ENCODE peak calls at places on chromosomes 16 and 17, in six cellular contexts. Q is activated CD4-positive, alpha-beta T cell treated with anti-CD3 and anti-CD28 coated beads for 36 hours; Y is upper lobe of right lung; D is stimulated activated naive CD8-positive, alpha-beta T cell treated with anti-CD3 and anti-CD28 coated beads, Interleukin-15, Interleukin-2, amounts not matched to agents 100 U/mL and 50 U/mL, for 24 hours; M is PC-3; V is IMR-90. S is an unnamed sample.

GRCh38 chr17:10631048-10631700 is 25.9 kb downstream of the MYH3 start:
- ATAC-seq in Q (no peak), M (peak), D (no peak), Y (peak), V (peak), S (no peak)

GRCh38 chr17:48892940-48893645 is 506 bp downstream of the ATP5MC1 start:
- ATAC-seq in V (no peak), Q (no peak), D (no peak), Y (no peak), M (no peak), S (no peak)

GRCh38 chr16:78815713-78816112 is 716.3 kb downstream of the WWOX start:
- ATAC-seq in Q (no peak), Y (peak), V (no peak), D (no peak), M (no peak), S (no peak)

GRCh38 chr17:1362964-1363363 is 37.1 kb downstream of the YWHAE start:
- ATAC-seq in Q (peak), M (no peak), Y (peak), D (peak), V (no peak), S (peak)

GRCh38 chr17:7440823-7441174 is 1.5 kb downstream of the FGF11 start:
- ATAC-seq in Q (no peak), M (peak), V (no peak), Y (no peak), D (no peak), S (no peak)

GRCh38 chr16:88429387-88430184 is 23.5 kb upstream of the ZFPM1 start:
- ATAC-seq in D (no peak), M (no peak), Q (no peak), V (no peak), Y (no peak), S (no peak)

GRCh38 chr16:2584742-2585650 is 47.2 kb downstream of the PDPK1 start:
- ATAC-seq in Y (peak), M (no peak), V (peak), D (no peak), Q (no peak), S (no peak)

GRCh38 chr17:75856062-75856681 is 1.0 kb upstream of the WBP2 start:
- ATAC-seq in D (no peak), M (no peak), V (no peak), Q (peak), Y (no peak), S (no peak)

GRCh38 chr17:50871369-50871768 is 5.2 kb upstream of the TOB1 start:
- ATAC-seq in Q (no peak), Y (no peak), M (no peak), V (no peak), D (peak), S (no peak)

GRCh38 chr16:80591071-80591935 is 50.5 kb downstream of the DYNLRB2 start:
- ATAC-seq in Q (peak), V (no peak), Y (no peak), M (no peak), D (peak), S (no peak)

GRCh38 chr16:50173318-50173717 is 20.2 kb downstream of the TENT4B start:
- ATAC-seq in D (no peak), V (no peak), Y (no peak), Q (peak), M (no peak), S (no peak)

GRCh38 chr17:51000835-51001638 is 119.6 kb downstream of the SPAG9 start:
- ATAC-seq in Y (peak), V (peak), Q (peak), M (peak), D (no peak), S (peak)

GRCh38 chr17:79042421-79043190 is 18.6 kb downstream of the C1QTNF1 start:
- ATAC-seq in M (peak), Q (peak), Y (peak), V (peak), D (no peak), S (peak)

GRCh38 chr17:77836557-77837041 is 121.9 kb upstream of the TNRC6C start:
- ATAC-seq in D (peak), M (peak), Q (peak), V (no peak), Y (peak), S (no peak)